ENCODE peak calls at places on chromosomes 12 and 14, in four cellular contexts. Q, X, R and Z are unnamed samples.

GRCh38 chr12:50166776-50167025 is 468 bp downstream of the CERS5 start:
- DNase-seq in X (no peak), R (no peak), Q (peak), Z (no peak)

GRCh38 chr12:88182431-88182830 is 40.3 kb downstream of the TMTC3 start:
- DNase-seq in X (no peak), R (no peak), Q (no peak), Z (no peak)

GRCh38 chr12:118589162-118589561 is 212.8 kb downstream of the SUDS3 start:
- DNase-seq in X (no peak), R (no peak), Q (no peak), Z (peak)

GRCh38 chr12:88715673-88716072 is 135.4 kb upstream of the KITLG start:
- DNase-seq in R (no peak), Q (no peak), X (no peak), Z (no peak)

GRCh38 chr12:19165446-19165845 is 35.9 kb downstream of the PLEKHA5 start:
- DNase-seq in X (no peak), Q (no peak), R (peak), Z (peak)

GRCh38 chr12:55019784-55020183 is at the start of gene NEUROD4:
- DNase-seq in Q (peak), X (peak), R (peak), Z (peak)

GRCh38 chr14:23877538-23878180 is 75.9 kb upstream of the DHRS4 start:
- DNase-seq in R (no peak), Q (no peak), X (no peak), Z (no peak)

GRCh38 chr14:54116972-54117371 is 160.3 kb upstream of the BMP4 start:
- DNase-seq in X (no peak), Q (peak), R (no peak), Z (no peak)

GRCh38 chr14:61549425-61549824 is 145.9 kb upstream of the HIF1A start:
- DNase-seq in R (no peak), X (no peak), Q (no peak), Z (no peak)

GRCh38 chr12:54215990-54216579 is 27.3 kb upstream of the SMUG1 start:
- DNase-seq in Q (no peak), R (no peak), X (no peak), Z (no peak)

GRCh38 chr12:10339441-10339840 is 31.8 kb downstream of the KLRD1 start:
- DNase-seq in X (no peak), Q (no peak), R (no peak), Z (no peak)

GRCh38 chr12:15662303-15662980 is 126.7 kb downstream of the EPS8 start:
- DNase-seq in X (peak), R (no peak), Q (no peak), Z (no peak)

GRCh38 chr14:94330857-94331256 is 7.7 kb upstream of the SERPINA6 start:
- DNase-seq in X (no peak), Q (no peak), R (no peak), Z (no peak)

GRCh38 chr12:54509660-54510059 is 12.1 kb downstream of the NCKAP1L start:
- DNase-seq in Q (no peak), X (no peak), R (no peak), Z (no peak)

GRCh38 chr12:82015623-82016347 is 256.6 kb upstream of the PPFIA2 start:
- DNase-seq in R (no peak), X (no peak), Q (no peak), Z (no peak)

GRCh38 chr12:96471368-96472040 is 17.9 kb upstream of the CFAP54 start:
- DNase-seq in X (no peak), Q (no peak), R (no peak), Z (no peak)

GRCh38 chr14:79568566-79568965 is 642.7 kb downstream of the DIO2 start:
- DNase-seq in Q (no peak), R (no peak), X (no peak), Z (no peak)

GRCh38 chr12:6269986-6270385 is 40.5 kb upstream of the PLEKHG6 start:
- DNase-seq in Q (no peak), R (no peak), X (no peak), Z (no peak)

GRCh38 chr14:22822619-22823551 is 6.8 kb upstream of the MRPL52 start:
- DNase-seq in Q (peak), R (peak), X (no peak), Z (no peak)

GRCh38 chr14:28773176-28773575 is 6.6 kb downstream of the FOXG1 start:
- DNase-seq in R (no peak), X (no peak), Q (no peak), Z (no peak)

GRCh38 chr12:54579696-54580333 is 8.6 kb downstream of the PPP1R1A start:
- DNase-seq in R (peak), Q (peak), X (peak), Z (peak)

GRCh38 chr14:83575301-83575700 is 1954.6 kb upstream of the FLRT2 start:
- DNase-seq in R (no peak), X (no peak), Q (no peak), Z (no peak)

GRCh38 chr14:64788706-64789105 is 84.5 kb downstream of the PLEKHG3 start:
- DNase-seq in X (peak), Q (peak), R (no peak), Z (no peak)

GRCh38 chr12:81085832-81086231 is 8.0 kb downstream of the ACSS3 start:
- DNase-seq in R (no peak), X (no peak), Q (no peak), Z (no peak)

GRCh38 chr12:122072031-122072970 is 6.3 kb upstream of the MLXIP start:
- DNase-seq in R (no peak), Q (peak), X (no peak), Z (peak)

GRCh38 chr14:49942090-49942489 is 49.2 kb downstream of the ARF6 start:
- DNase-seq in Q (no peak), R (no peak), X (no peak), Z (no peak)

GRCh38 chr14:49944501-49944900 is 51.6 kb downstream of the ARF6 start:
- DNase-seq in X (no peak), Q (no peak), R (no peak), Z (no peak)

GRCh38 chr14:49945448-49946319 is 52.8 kb downstream of the ARF6 start:
- DNase-seq in X (no peak), R (no peak), Q (no peak), Z (no peak)

GRCh38 chr14:49950275-49951250 is 57.7 kb downstream of the ARF6 start:
- DNase-seq in X (no peak), Q (no peak), R (no peak), Z (peak)

DNA sequence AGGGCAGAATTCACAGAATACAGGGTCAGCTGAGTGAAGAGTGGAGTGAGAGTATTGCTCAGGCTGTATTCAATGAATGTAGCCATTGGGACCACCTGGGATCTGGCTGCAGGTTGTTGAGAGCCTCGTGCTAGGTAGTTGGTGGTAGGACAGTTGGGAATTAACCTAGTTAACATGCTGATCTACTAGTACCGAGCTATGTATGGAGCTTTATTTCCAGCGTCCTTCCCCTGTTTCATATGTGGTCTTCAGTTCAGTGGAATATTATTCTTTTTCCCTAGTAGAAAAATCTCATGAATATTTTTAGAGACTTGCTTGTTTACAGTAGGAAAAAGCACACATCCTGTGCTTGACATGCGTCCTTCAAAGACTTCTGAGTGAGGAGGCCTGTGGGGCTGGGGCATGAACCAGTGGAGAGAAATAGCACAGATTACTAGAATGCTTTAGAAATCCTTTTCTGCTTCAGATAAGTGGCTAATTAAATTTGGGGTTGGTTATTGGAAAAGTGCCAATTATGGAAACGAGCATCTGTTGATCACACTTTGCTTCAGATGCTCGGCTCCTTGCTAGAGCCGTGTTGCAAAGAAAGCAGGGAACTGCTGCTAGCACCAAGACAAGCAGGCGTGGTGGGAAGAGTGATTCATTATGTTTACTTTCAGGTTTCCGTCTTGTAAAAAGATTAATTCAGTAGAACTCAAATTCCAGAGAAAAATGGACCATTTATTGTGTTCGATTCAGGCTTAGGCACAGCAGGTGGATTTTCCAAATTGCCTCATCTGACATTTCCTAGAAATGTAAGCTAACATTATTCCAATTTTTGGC is 53.6 kb downstream of the ARF6 start:
- DNase-seq in R (peak), X (peak), Q (no peak), Z (no peak)
- H3K4me3 ChIP-seq in R (no peak), X (no peak), Q (no peak), Z (no peak)

GRCh38 chr12:75969768-75970167 is 61.8 kb downstream of the PHLDA1 start:
- DNase-seq in X (no peak), R (no peak), Q (no peak), Z (no peak)
- TF ChIP-seq CTCF in X (no peak), R (no peak), Q (no peak), Z (no peak)

DNA sequence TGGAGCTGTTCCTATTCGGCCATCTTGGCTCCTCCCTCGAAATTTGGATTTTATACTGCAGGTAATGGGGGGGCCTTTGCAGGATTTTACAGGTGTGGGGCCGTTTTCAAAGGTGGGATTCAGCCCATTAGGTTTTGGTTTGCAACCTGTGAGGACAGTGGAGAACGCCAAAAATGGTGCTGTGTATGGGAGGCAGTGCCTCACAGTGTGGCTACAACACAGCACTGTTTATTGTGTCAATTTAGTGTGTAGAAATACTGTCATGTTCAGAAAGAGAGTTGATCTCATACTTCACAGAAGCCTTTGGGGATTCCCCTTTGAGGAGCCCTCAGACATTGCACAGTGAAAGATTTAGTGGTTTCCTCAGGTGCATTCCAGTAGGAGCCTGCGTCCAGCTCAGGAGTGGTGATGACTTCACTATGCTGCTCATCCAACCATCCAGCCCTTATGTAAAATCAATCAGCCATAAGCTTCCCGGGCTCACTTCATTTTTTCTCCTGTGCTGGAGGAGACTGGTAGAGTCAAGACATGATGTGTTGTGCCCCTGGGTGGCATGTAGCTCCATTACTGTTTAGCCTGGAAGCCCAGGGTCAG is 92.7 kb upstream of the PRMT8 start:
- DNase-seq in X (no peak), Q (no peak), R (no peak), Z (no peak)
- H3K4me3 ChIP-seq in X (no peak), Q (no peak), R (peak), Z (no peak)

GRCh38 chr12:53097564-53098353 is at the start of gene IGFBP6:
- DNase-seq in X (no peak), Q (peak), R (peak), Z (no peak)
- TF ChIP-seq CTCF in X (no peak), Q (peak), R (no peak), Z (no peak)